ENCODE peak calls at places on chromosome 21, in seven cellular contexts. B, W, J, M, N, L and V are unnamed samples.

GRCh38 chr21:33755354-33755753 is 113.1 kb downstream of the ITSN1 start:
- DNase-seq in B (no peak), W (no peak), J (no peak), M (no peak), N (no peak), L (no peak), V (no peak)

GRCh38 chr21:16037386-16037785 is 307.6 kb downstream of the USP25 start:
- DNase-seq in B (no peak), W (no peak), J (no peak), M (no peak), N (no peak), L (peak; percentile 20), V (no peak)

GRCh38 chr21:43719748-43720538 is 1.0 kb downstream of the PDXK start:
- DNase-seq in B (no peak), W (peak; percentile 36), J (no peak), M (no peak), N (no peak), L (no peak), V (no peak)

GRCh38 chr21:29230541-29231275 is 68.0 kb upstream of the BACH1 start:
- DNase-seq in B (no peak), W (no peak), J (no peak), M (no peak), N (no peak), L (peak; percentile 75), V (no peak)

GRCh38 chr21:36850372-36850771 is 116.1 kb downstream of the HLCS start:
- DNase-seq in B (no peak), W (no peak), J (no peak), M (no peak), N (no peak), L (no peak), V (no peak)

GRCh38 chr21:10521091-10521598 is at the start of gene TPTE:
- DNase-seq in B (no peak), W (no peak), J (no peak), M (no peak), N (no peak), L (no peak), V (no peak)

GRCh38 chr21:32514275-32515055 is 70.9 kb downstream of the TCP10L start:
- DNase-seq in B (no peak), W (no peak), J (no peak), M (no peak), N (no peak), L (no peak), V (no peak)

GRCh38 chr21:30058928-30059327 is 107.7 kb downstream of the CLDN17 start:
- DNase-seq in B (no peak), W (no peak), J (no peak), M (no peak), N (no peak), L (peak; percentile 9), V (no peak)

GRCh38 chr21:25985990-25986389 is 184.6 kb downstream of the APP start:
- DNase-seq in B (no peak), W (no peak), J (no peak), M (no peak), N (no peak), L (no peak), V (no peak)

GRCh38 chr21:29342394-29342957 is 43.8 kb downstream of the BACH1 start:
- DNase-seq in B (no peak), W (no peak), J (no peak), M (peak; percentile 96), N (no peak), L (peak; percentile 98), V (peak; percentile 55)

GRCh38 chr21:45818904-45819285 is 162.7 kb upstream of the COL6A1 start:
- DNase-seq in B (no peak), W (no peak), J (peak; percentile 91), M (peak; percentile 89), N (no peak), L (peak; percentile 83), V (no peak)

GRCh38 chr21:33265664-33266049 is 510 bp upstream of the IL10RB start:
- DNase-seq in B (no peak), W (peak; percentile 45), J (peak; percentile 98), M (no peak), N (no peak), L (peak; percentile 33), V (peak; percentile 62)

GRCh38 chr21:14403681-14404318 is 20.9 kb upstream of the HSPA13 start:
- DNase-seq in B (peak; percentile 13), W (peak; percentile 21), J (peak; percentile 56), M (peak; percentile 31), N (no peak), L (peak; percentile 69), V (peak; percentile 28)

GRCh38 chr21:17819114-17819877 is at the start of gene C21orf91:
- DNase-seq in B (peak; percentile 78), W (peak; percentile 92), J (peak; percentile 83), M (peak; percentile 76), N (peak; percentile 81), L (peak; percentile 94), V (peak; percentile 90)

GRCh38 chr21:46441961-46442498 is 16.7 kb upstream of the DIP2A start:
- DNase-seq in B (no peak), W (no peak), J (no peak), M (no peak), N (no peak), L (no peak), V (no peak)

GRCh38 chr21:46599251-46599572 is 5.7 kb downstream of the S100B start:
- DNase-seq in B (no peak), W (peak; percentile 66), J (no peak), M (peak; percentile 91), N (peak; percentile 61), L (peak; percentile 92), V (peak; percentile 16)

GRCh38 chr21:45859041-45859761 is 122.4 kb upstream of the COL6A1 start:
- DNase-seq in B (no peak), W (no peak), J (no peak), M (no peak), N (no peak), L (no peak), V (no peak)

GRCh38 chr21:46626536-46627302 is 8.8 kb upstream of the PRMT2 start:
- DNase-seq in B (no peak), W (no peak), J (no peak), M (no peak), N (no peak), L (no peak), V (no peak)

GRCh38 chr21:37220433-37220980 is 46.6 kb downstream of the VPS26C start:
- DNase-seq in B (no peak), W (no peak), J (peak; percentile 76), M (peak; percentile 24), N (peak; percentile 53), L (peak; percentile 69), V (no peak)

GRCh38 chr21:16194851-16195251 is 465.1 kb downstream of the USP25 start:
- DNase-seq in B (no peak), W (peak; percentile 3), J (no peak), M (peak; percentile 43), N (no peak), L (peak; percentile 57), V (no peak)

DNA sequence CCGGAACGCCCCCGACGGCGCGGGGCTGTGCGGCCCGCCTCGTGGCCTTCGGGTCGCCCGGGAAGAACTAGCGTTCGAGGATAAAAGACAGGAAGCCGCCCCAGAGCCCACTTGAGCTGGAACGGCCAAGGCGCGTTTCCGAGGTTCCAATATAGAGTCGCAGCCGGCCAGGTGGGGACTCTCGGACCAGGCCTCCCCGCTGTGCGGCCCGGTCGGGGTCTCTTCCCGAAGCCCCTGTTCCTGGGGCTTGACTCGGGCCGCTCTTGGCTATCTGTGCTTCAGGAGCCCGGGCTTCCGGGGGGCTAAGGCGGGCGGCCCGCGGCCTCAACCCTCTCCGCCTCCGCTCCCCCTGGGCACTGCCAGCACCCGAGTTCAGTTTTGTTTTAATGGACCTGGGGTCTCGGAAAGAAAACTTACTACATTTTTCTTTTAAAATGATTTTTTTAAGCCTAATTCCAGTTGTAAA is 158.8 kb downstream of the RUNX1 start:
- DNase-seq in B (no peak), W (no peak), J (no peak), M (no peak), N (no peak), L (no peak), V (no peak)
- TF ChIP-seq CTCF in B (no peak), W (no peak), J (no peak), M (no peak), N (peak; percentile 51), L (no peak), V (no peak)

DNA sequence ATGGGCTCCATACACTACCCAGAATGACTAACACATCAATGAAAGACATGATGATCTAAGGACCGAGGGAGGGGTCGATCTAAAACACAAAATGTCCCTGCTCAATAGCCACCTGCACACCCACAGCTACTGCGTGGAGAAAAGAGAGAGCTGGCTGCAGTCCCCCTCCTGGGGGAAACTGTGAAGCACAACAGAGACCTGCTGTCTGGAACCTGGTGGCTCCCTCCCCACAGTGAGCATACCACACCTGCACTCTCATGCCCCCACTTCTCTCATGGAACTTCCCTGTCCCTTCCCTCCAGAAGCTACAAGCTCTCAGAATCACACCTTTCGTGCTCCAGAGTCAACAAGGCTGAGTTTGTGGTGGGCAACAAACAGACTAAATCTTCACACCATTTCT is 130.1 kb upstream of the ERG start:
- DNase-seq in B (no peak), W (no peak), J (no peak), M (no peak), N (no peak), L (no peak), V (no peak)
- TF ChIP-seq CTCF in B (peak; percentile 14), W (no peak), J (no peak), M (peak; percentile 29), N (no peak), L (peak; percentile 9), V (no peak)

GRCh38 chr21:27839512-27840115 is 872.7 kb upstream of the ADAMTS5 start:
- DNase-seq in B (no peak), W (no peak), J (no peak), M (no peak), N (no peak), L (no peak), V (no peak)

GRCh38 chr21:27841084-27841483 is 874.2 kb upstream of the ADAMTS5 start:
- DNase-seq in B (no peak), W (no peak), J (no peak), M (no peak), N (no peak), L (no peak), V (no peak)

GRCh38 chr21:27838585-27838984 is 871.7 kb upstream of the ADAMTS5 start:
- DNase-seq in B (no peak), W (no peak), J (no peak), M (no peak), N (no peak), L (no peak), V (no peak)

GRCh38 chr21:27837933-27838332 is 871.0 kb upstream of the ADAMTS5 start:
- DNase-seq in B (no peak), W (no peak), J (no peak), M (no peak), N (no peak), L (no peak), V (no peak)

GRCh38 chr21:27840273-27840672 is 873.4 kb upstream of the ADAMTS5 start:
- DNase-seq in B (no peak), W (no peak), J (no peak), M (no peak), N (no peak), L (no peak), V (no peak)
- TF ChIP-seq CTCF in B (no peak), W (no peak), J (no peak), M (no peak), N (no peak), L (no peak), V (no peak)

DNA sequence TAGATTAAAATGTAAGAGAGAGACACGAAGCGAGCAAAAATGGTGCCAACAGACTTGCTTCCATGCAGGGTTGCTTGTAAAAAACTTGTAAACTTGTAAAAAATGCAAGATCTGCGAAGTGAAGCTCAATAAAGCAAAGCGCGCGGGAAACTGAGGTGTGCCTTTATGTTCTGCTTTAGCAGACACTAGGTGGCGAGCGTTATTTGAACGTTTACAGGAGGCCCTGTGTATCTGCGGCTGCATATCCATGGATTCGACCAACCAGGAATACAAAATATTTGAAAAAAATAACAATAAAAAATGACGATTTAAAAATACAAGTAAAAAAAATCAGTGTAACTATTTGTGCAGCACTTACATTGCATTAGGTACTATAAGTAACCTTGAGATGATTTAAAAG is 1.5 kb downstream of the UBE2G2 start:
- DNase-seq in B (no peak), W (peak; percentile 52), J (peak; percentile 56), M (no peak), N (peak; percentile 36), L (peak; percentile 73), V (no peak)
- TF ChIP-seq CTCF in B (peak; percentile 46), W (peak; percentile 44), J (peak; percentile 43), M (peak; percentile 59), N (no peak), L (peak; percentile 72), V (no peak)